ENCODE peak calls at places on chromosomes 16 and 17, in four cellular contexts. S, W, G and M are unnamed samples.
A peak's percentile ranks its signal among the peaks of the same experiment; 100 is the strongest.

GRCh38 chr16:933581-933980 is 37.2 kb downstream of the LMF1 start:
- DNase-seq in S (no peak), W (no peak), G (no peak), M (no peak)

GRCh38 chr17:62860962-62861873 is 53.1 kb upstream of the MARCHF10 start:
- DNase-seq in S (no peak), W (no peak), G (no peak), M (peak; percentile 64)

GRCh38 chr16:59593256-59593655 is 859.1 kb upstream of the GOT2 start:
- DNase-seq in S (no peak), W (no peak), G (no peak), M (no peak)

GRCh38 chr16:27174798-27175197 is 28.5 kb upstream of the KDM8 start:
- DNase-seq in S (no peak), W (no peak), G (no peak), M (no peak)

GRCh38 chr17:66747561-66748275 is 87.2 kb upstream of the CACNG5 start:
- DNase-seq in S (no peak), W (no peak), G (no peak), M (no peak)

GRCh38 chr16:89285381-89285780 is 67.9 kb downstream of the ZNF778 start:
- DNase-seq in S (no peak), W (no peak), G (no peak), M (no peak)

GRCh38 chr17:44235583-44235936 is 16.1 kb upstream of the UBTF start:
- DNase-seq in S (no peak), W (no peak), G (peak; percentile 73), M (no peak)

GRCh38 chr16:23119570-23119969 is 29.7 kb downstream of the USP31 start:
- DNase-seq in S (no peak), W (no peak), G (no peak), M (no peak)

GRCh38 chr16:31113420-31114124 is 3.9 kb upstream of the KAT8 start:
- DNase-seq in S (no peak), W (no peak), G (no peak), M (no peak)

GRCh38 chr17:74584307-74584706 is 7.8 kb downstream of the CD300LD start:
- DNase-seq in S (no peak), W (no peak), G (no peak), M (no peak)

GRCh38 chr17:27408891-27409290 is 47.4 kb upstream of the KSR1 start:
- DNase-seq in S (no peak), W (no peak), G (no peak), M (no peak)

GRCh38 chr17:17575360-17576251 is 15.9 kb downstream of the PEMT start:
- DNase-seq in S (no peak), W (no peak), G (no peak), M (no peak)

GRCh38 chr16:17511340-17511739 is 40.6 kb upstream of the XYLT1 start:
- DNase-seq in S (no peak), W (peak; percentile 35), G (no peak), M (no peak)

GRCh38 chr16:15399317-15399716 is 3.8 kb downstream of the MPV17L start:
- DNase-seq in S (no peak), W (no peak), G (no peak), M (no peak)

GRCh38 chr16:83961591-83961990 is 6.5 kb upstream of the NECAB2 start:
- DNase-seq in S (no peak), W (no peak), G (no peak), M (no peak)

GRCh38 chr16:16019488-16019887 is 70.1 kb downstream of the ABCC1 start:
- DNase-seq in S (no peak), W (no peak), G (peak; percentile 10), M (no peak)

GRCh38 chr17:33657181-33657580 is 364.1 kb upstream of the ASIC2 start:
- DNase-seq in S (no peak), W (no peak), G (no peak), M (no peak)

GRCh38 chr16:85988723-85989313 is 89.9 kb downstream of the IRF8 start:
- DNase-seq in S (peak; percentile 84), W (no peak), G (no peak), M (no peak)

GRCh38 chr17:2138768-2139167 is 83.9 kb downstream of the HIC1 start:
- DNase-seq in S (peak; percentile 42), W (peak; percentile 79), G (no peak), M (peak; percentile 67)

GRCh38 chr17:81512984-81513668 is 527 bp upstream of the ACTG1 start:
- DNase-seq in S (no peak), W (no peak), G (no peak), M (peak; percentile 65)

GRCh38 chr17:78325076-78325712 is 34.7 kb downstream of the SOCS3 start:
- DNase-seq in S (no peak), W (no peak), G (no peak), M (no peak)
- TF ChIP-seq JUND in S (no peak), W (no peak), G (no peak), M (no peak)

GRCh38 chr17:79174193-79174765 is 99.7 kb downstream of the ENGASE start:
- DNase-seq in S (no peak), W (no peak), G (no peak), M (no peak)
- TF ChIP-seq JUND in S (no peak), W (no peak), G (no peak), M (no peak)

GRCh38 chr17:32503251-32504165 is 16.7 kb downstream of the CDK5R1 start:
- DNase-seq in S (peak; percentile 98), W (no peak), G (no peak), M (no peak)
- TF ChIP-seq JUND in S (no peak), W (no peak), G (no peak), M (no peak)

GRCh38 chr16:88023366-88023765 is 72.1 kb downstream of the BANP start:
- DNase-seq in S (no peak), W (no peak), G (no peak), M (no peak)
- TF ChIP-seq JUND in S (no peak), W (no peak), G (no peak), M (no peak)

GRCh38 chr16:70770291-70770967 is 30.5 kb downstream of the VAC14 start:
- DNase-seq in S (no peak), W (no peak), G (no peak), M (no peak)
- TF ChIP-seq JUND in S (no peak), W (no peak), G (no peak), M (no peak)

GRCh38 chr16:13896543-13897182 is 23.3 kb upstream of the ERCC4 start:
- DNase-seq in S (no peak), W (no peak), G (peak; percentile 36), M (no peak)

GRCh38 chr16:13902052-13902451 is 17.9 kb upstream of the ERCC4 start:
- DNase-seq in S (no peak), W (no peak), G (no peak), M (no peak)

GRCh38 chr16:13898233-13898632 is 21.7 kb upstream of the ERCC4 start:
- DNase-seq in S (no peak), W (no peak), G (no peak), M (no peak)

GRCh38 chr16:13895516-13895915 is 24.4 kb upstream of the ERCC4 start:
- DNase-seq in S (no peak), W (no peak), G (no peak), M (no peak)

GRCh38 chr16:13897806-13898205 is 22.1 kb upstream of the ERCC4 start:
- DNase-seq in S (no peak), W (no peak), G (no peak), M (no peak)
- TF ChIP-seq JUND in S (no peak), W (no peak), G (no peak), M (no peak)